ENCODE peak calls at places on chromosomes 5 and 9, in eight cellular contexts. One of them, this sample, is unnamed.

GRCh38 chr5:59489551-59489950 is 404.0 kb downstream of the PDE4D start:
- DNase-seq in kidney epithelial cell: no peak
- DNase-seq in hepatocyte: no peak
- DNase-seq in mesothelial cell of epicardium: no peak
- DNase-seq in ascending aorta: no peak
- DNase-seq in heart right ventricle: no peak
- DNase-seq in A549: no peak
- DNase-seq in body of pancreas: no peak
- DNase-seq in this sample: no peak

GRCh38 chr5:68494771-68495170 is 279.2 kb downstream of the PIK3R1 start:
- DNase-seq in kidney epithelial cell: no peak
- DNase-seq in body of pancreas: no peak
- DNase-seq in ascending aorta: no peak
- DNase-seq in hepatocyte: no peak
- DNase-seq in heart right ventricle: no peak
- DNase-seq in mesothelial cell of epicardium: no peak
- DNase-seq in A549: no peak
- DNase-seq in this sample: no peak

GRCh38 chr5:55691265-55692105 is 20.6 kb downstream of the SLC38A9 start:
- DNase-seq in heart right ventricle: no peak
- DNase-seq in mesothelial cell of epicardium: no peak
- DNase-seq in kidney epithelial cell: no peak
- DNase-seq in ascending aorta: no peak
- DNase-seq in A549: peak
- DNase-seq in hepatocyte: peak
- DNase-seq in body of pancreas: no peak
- DNase-seq in this sample: no peak

GRCh38 chr9:37936965-37937364 is 33.0 kb upstream of the SLC25A51 start:
- DNase-seq in body of pancreas: no peak
- DNase-seq in hepatocyte: peak
- DNase-seq in A549: no peak
- DNase-seq in ascending aorta: no peak
- DNase-seq in heart right ventricle: peak
- DNase-seq in kidney epithelial cell: no peak
- DNase-seq in mesothelial cell of epicardium: no peak
- DNase-seq in this sample: no peak

GRCh38 chr5:146919304-146919703 is 40.7 kb upstream of the PPP2R2B start:
- DNase-seq in hepatocyte: no peak
- DNase-seq in A549: no peak
- DNase-seq in mesothelial cell of epicardium: no peak
- DNase-seq in body of pancreas: no peak
- DNase-seq in kidney epithelial cell: peak
- DNase-seq in ascending aorta: no peak
- DNase-seq in heart right ventricle: no peak
- DNase-seq in this sample: no peak

GRCh38 chr5:170791325-170791954 is 7.9 kb downstream of the GABRP start:
- DNase-seq in mesothelial cell of epicardium: no peak
- DNase-seq in A549: peak
- DNase-seq in hepatocyte: peak
- DNase-seq in body of pancreas: peak
- DNase-seq in heart right ventricle: peak
- DNase-seq in kidney epithelial cell: peak
- DNase-seq in ascending aorta: peak
- DNase-seq in this sample: peak

GRCh38 chr9:125989524-125990180 is 242.5 kb downstream of the PBX3 start:
- DNase-seq in hepatocyte: no peak
- DNase-seq in A549: no peak
- DNase-seq in body of pancreas: no peak
- DNase-seq in ascending aorta: peak
- DNase-seq in kidney epithelial cell: no peak
- DNase-seq in heart right ventricle: no peak
- DNase-seq in mesothelial cell of epicardium: peak
- DNase-seq in this sample: no peak

GRCh38 chr9:124696101-124696500 is 75.0 kb downstream of the NR6A1 start:
- DNase-seq in body of pancreas: no peak
- DNase-seq in hepatocyte: no peak
- DNase-seq in kidney epithelial cell: no peak
- DNase-seq in ascending aorta: no peak
- DNase-seq in A549: no peak
- DNase-seq in mesothelial cell of epicardium: no peak
- DNase-seq in heart right ventricle: no peak
- DNase-seq in this sample: no peak

GRCh38 chr5:62791059-62791458 is 212.4 kb downstream of the LRRC70 start:
- DNase-seq in kidney epithelial cell: peak
- DNase-seq in heart right ventricle: no peak
- DNase-seq in ascending aorta: no peak
- DNase-seq in body of pancreas: no peak
- DNase-seq in hepatocyte: peak
- DNase-seq in mesothelial cell of epicardium: no peak
- DNase-seq in A549: no peak
- DNase-seq in this sample: peak

GRCh38 chr9:5438301-5439162 is 807 bp upstream of the PLGRKT start:
- DNase-seq in heart right ventricle: no peak
- DNase-seq in hepatocyte: peak
- DNase-seq in kidney epithelial cell: no peak
- DNase-seq in ascending aorta: no peak
- DNase-seq in body of pancreas: no peak
- DNase-seq in mesothelial cell of epicardium: no peak
- DNase-seq in A549: no peak
- DNase-seq in this sample: no peak

DNA sequence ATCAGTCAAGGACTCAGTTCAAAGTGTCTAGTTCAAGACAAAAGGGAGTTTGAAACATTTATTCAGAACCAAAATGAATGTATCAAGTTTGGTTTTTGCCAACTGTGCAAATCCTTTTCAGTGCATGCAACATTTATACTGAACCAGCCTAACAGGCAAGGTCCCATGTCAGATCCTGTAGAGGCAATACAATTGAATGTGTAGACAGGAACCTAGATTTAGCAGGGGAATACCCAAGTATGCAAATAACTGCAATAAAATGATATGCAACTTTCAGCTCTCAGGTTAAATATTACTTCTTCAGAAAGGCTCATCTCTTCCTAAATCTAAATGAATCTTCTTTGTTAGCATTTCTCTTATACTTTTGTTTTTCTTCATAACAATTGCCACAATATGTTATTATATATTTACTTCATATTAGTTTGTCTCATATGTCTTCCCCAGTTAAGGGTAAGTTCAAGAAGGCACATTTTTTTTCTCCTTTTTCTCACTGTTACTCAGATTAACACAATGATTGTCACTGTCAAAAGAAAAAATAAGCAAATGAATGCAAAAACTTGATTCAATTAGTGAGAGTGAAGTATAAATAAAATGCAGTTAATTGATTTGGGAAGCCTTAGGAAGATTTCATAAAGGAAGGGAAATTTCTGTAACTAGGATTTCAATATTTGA is 163.9 kb upstream of the RASA1 start:
- DNase-seq in body of pancreas: no peak
- DNase-seq in heart right ventricle: no peak
- DNase-seq in hepatocyte: no peak
- DNase-seq in mesothelial cell of epicardium: no peak
- DNase-seq in ascending aorta: no peak
- DNase-seq in A549: no peak
- DNase-seq in kidney epithelial cell: no peak
- DNase-seq in this sample: peak
- TF ChIP-seq CTCF in body of pancreas: no peak
- TF ChIP-seq CTCF in heart right ventricle: no peak
- TF ChIP-seq CTCF in hepatocyte: no peak
- TF ChIP-seq CTCF in mesothelial cell of epicardium: no peak
- TF ChIP-seq CTCF in ascending aorta: no peak
- TF ChIP-seq CTCF in A549: no peak
- TF ChIP-seq CTCF in kidney epithelial cell: no peak
- TF ChIP-seq CTCF in this sample: no peak

GRCh38 chr9:34124923-34125322 is 1.6 kb downstream of the DCAF12 start:
- DNase-seq in A549: no peak
- DNase-seq in ascending aorta: no peak
- DNase-seq in body of pancreas: no peak
- DNase-seq in mesothelial cell of epicardium: no peak
- DNase-seq in hepatocyte: peak
- DNase-seq in heart right ventricle: no peak
- DNase-seq in kidney epithelial cell: no peak
- DNase-seq in this sample: no peak

GRCh38 chr9:34126207-34127034 is at the start of gene DCAF12:
- DNase-seq in body of pancreas: peak
- DNase-seq in mesothelial cell of epicardium: peak
- DNase-seq in heart right ventricle: peak
- DNase-seq in ascending aorta: peak
- DNase-seq in A549: peak
- DNase-seq in kidney epithelial cell: peak
- DNase-seq in hepatocyte: peak
- DNase-seq in this sample: peak

GRCh38 chr9:34124103-34124502 is 2.4 kb downstream of the DCAF12 start:
- DNase-seq in ascending aorta: no peak
- DNase-seq in kidney epithelial cell: no peak
- DNase-seq in A549: no peak
- DNase-seq in mesothelial cell of epicardium: no peak
- DNase-seq in hepatocyte: no peak
- DNase-seq in body of pancreas: no peak
- DNase-seq in heart right ventricle: no peak
- DNase-seq in this sample: no peak

GRCh38 chr9:34127035-34127948 is 794 bp upstream of the DCAF12 start:
- DNase-seq in heart right ventricle: no peak
- DNase-seq in ascending aorta: no peak
- DNase-seq in body of pancreas: no peak
- DNase-seq in mesothelial cell of epicardium: no peak
- DNase-seq in hepatocyte: no peak
- DNase-seq in A549: no peak
- DNase-seq in kidney epithelial cell: no peak
- DNase-seq in this sample: no peak

DNA sequence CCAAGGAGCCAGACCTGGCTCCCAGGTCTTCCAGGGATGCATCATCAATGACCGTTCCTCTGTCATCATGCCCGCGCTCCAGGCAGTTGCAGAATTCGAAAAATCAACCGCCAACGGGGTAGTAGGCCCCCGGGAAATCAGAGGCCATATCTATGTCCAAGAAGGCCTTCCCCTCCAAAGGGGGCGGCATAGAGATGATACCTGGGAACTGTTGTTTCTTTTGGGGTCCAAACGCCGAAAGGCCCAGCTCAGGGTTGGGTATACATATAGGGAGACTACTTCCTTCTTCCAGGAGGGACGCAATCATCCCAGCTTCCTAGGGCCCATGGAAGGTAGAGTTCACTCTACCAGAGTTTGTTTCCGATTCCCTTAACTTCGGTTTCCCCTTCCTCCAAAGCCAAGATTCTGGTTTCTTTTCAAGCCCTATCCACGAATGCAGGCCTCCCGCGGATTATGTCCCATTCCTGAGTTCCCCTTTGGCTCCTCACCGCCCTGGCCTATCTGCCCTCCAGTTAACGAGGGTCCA is 754 bp downstream of the DCAF12 start:
- DNase-seq in heart right ventricle: no peak
- DNase-seq in A549: peak
- DNase-seq in hepatocyte: peak
- DNase-seq in kidney epithelial cell: no peak
- DNase-seq in ascending aorta: no peak
- DNase-seq in body of pancreas: no peak
- DNase-seq in mesothelial cell of epicardium: no peak
- DNase-seq in this sample: no peak
- TF ChIP-seq CTCF in heart right ventricle: no peak
- TF ChIP-seq CTCF in A549: no peak
- TF ChIP-seq CTCF in hepatocyte: peak
- TF ChIP-seq CTCF in kidney epithelial cell: peak
- TF ChIP-seq CTCF in ascending aorta: no peak
- TF ChIP-seq CTCF in body of pancreas: no peak
- TF ChIP-seq CTCF in mesothelial cell of epicardium: no peak
- TF ChIP-seq CTCF in this sample: no peak

GRCh38 chr5:113319256-113320053 is 115.3 kb downstream of the TSSK1B start:
- DNase-seq in body of pancreas: no peak
- DNase-seq in mesothelial cell of epicardium: no peak
- DNase-seq in kidney epithelial cell: no peak
- DNase-seq in hepatocyte: no peak
- DNase-seq in A549: no peak
- DNase-seq in heart right ventricle: no peak
- DNase-seq in ascending aorta: no peak
- DNase-seq in this sample: no peak
- TF ChIP-seq CTCF in body of pancreas: no peak
- TF ChIP-seq CTCF in mesothelial cell of epicardium: no peak
- TF ChIP-seq CTCF in kidney epithelial cell: no peak
- TF ChIP-seq CTCF in hepatocyte: no peak
- TF ChIP-seq CTCF in A549: no peak
- TF ChIP-seq CTCF in heart right ventricle: no peak
- TF ChIP-seq CTCF in ascending aorta: no peak
- TF ChIP-seq CTCF in this sample: no peak

DNA sequence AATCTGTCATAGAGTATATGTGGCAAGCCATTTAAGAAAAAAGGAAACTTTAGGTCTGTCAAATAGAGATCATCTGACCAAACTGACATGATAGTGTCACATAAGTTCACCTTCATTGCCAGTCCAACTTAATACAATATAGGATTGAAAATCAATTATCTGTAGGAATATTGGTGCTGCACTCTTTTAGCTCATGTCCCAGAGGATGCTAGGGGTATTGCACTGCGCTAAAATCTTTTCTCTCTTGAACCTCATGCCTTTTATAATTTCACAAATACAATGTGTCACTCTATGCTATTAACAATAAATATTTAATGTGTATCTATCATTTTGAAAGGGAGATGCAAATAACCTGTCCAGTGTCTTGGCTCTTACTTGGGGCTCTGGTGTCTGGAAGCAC is 72.4 kb upstream of the FAM120A start:
- DNase-seq in heart right ventricle: no peak
- DNase-seq in mesothelial cell of epicardium: no peak
- DNase-seq in body of pancreas: no peak
- DNase-seq in ascending aorta: no peak
- DNase-seq in A549: no peak
- DNase-seq in hepatocyte: no peak
- DNase-seq in kidney epithelial cell: no peak
- DNase-seq in this sample: no peak
- TF ChIP-seq CTCF in heart right ventricle: no peak
- TF ChIP-seq CTCF in mesothelial cell of epicardium: peak
- TF ChIP-seq CTCF in body of pancreas: no peak
- TF ChIP-seq CTCF in ascending aorta: no peak
- TF ChIP-seq CTCF in A549: no peak
- TF ChIP-seq CTCF in hepatocyte: no peak
- TF ChIP-seq CTCF in kidney epithelial cell: peak
- TF ChIP-seq CTCF in this sample: no peak